ENCODE peak calls at places on chromosomes 5 and 9, in eight cellular contexts. One of them, this sample, is unnamed. For H3K27me3, the result is how much of the 10 kb centered on the place peaks cover.

GRCh38 chr5:79070002-79070567 is 518 bp downstream of the BHMT2 start:
- DNase-seq in heart left ventricle: peak
- DNase-seq in tibial nerve: peak
- DNase-seq in HCT116: no peak
- DNase-seq in IMR-90: peak
- DNase-seq in ovary: peak
- DNase-seq in breast epithelium: no peak
- DNase-seq in uterus: peak
- DNase-seq in this sample: no peak

GRCh38 chr9:137379761-137380161 is 43.2 kb downstream of the EXD3 start:
- DNase-seq in ovary: peak
- DNase-seq in HCT116: no peak
- DNase-seq in tibial nerve: no peak
- DNase-seq in uterus: no peak
- DNase-seq in breast epithelium: no peak
- DNase-seq in heart left ventricle: peak
- DNase-seq in IMR-90: no peak
- DNase-seq in this sample: no peak

GRCh38 chr5:150596313-150596712 is 44.1 kb upstream of the SYNPO start:
- DNase-seq in heart left ventricle: no peak
- DNase-seq in tibial nerve: no peak
- DNase-seq in ovary: no peak
- DNase-seq in IMR-90: no peak
- DNase-seq in uterus: no peak
- DNase-seq in HCT116: no peak
- DNase-seq in breast epithelium: no peak
- DNase-seq in this sample: no peak

GRCh38 chr5:66554211-66554610 is 42.0 kb upstream of the MAST4 start:
- DNase-seq in HCT116: no peak
- DNase-seq in IMR-90: no peak
- DNase-seq in tibial nerve: no peak
- DNase-seq in heart left ventricle: no peak
- DNase-seq in ovary: no peak
- DNase-seq in uterus: no peak
- DNase-seq in breast epithelium: no peak
- DNase-seq in this sample: no peak

GRCh38 chr5:56803894-56804293 is 11.5 kb upstream of the MAP3K1 start:
- DNase-seq in HCT116: no peak
- DNase-seq in IMR-90: no peak
- DNase-seq in breast epithelium: no peak
- DNase-seq in tibial nerve: no peak
- DNase-seq in ovary: no peak
- DNase-seq in heart left ventricle: no peak
- DNase-seq in uterus: no peak
- DNase-seq in this sample: no peak

GRCh38 chr5:81427566-81427965 is 33.6 kb upstream of the ACOT12 start:
- DNase-seq in IMR-90: no peak
- DNase-seq in uterus: no peak
- DNase-seq in breast epithelium: no peak
- DNase-seq in tibial nerve: no peak
- DNase-seq in heart left ventricle: no peak
- DNase-seq in ovary: no peak
- DNase-seq in HCT116: no peak
- DNase-seq in this sample: no peak

GRCh38 chr9:12923472-12924009 is 148.7 kb downstream of the LURAP1L start:
- DNase-seq in HCT116: no peak
- DNase-seq in ovary: no peak
- DNase-seq in breast epithelium: no peak
- DNase-seq in IMR-90: peak
- DNase-seq in heart left ventricle: peak
- DNase-seq in tibial nerve: no peak
- DNase-seq in uterus: peak
- DNase-seq in this sample: no peak

GRCh38 chr9:121556580-121556979 is 56.9 kb upstream of the GGTA1 start:
- DNase-seq in HCT116: no peak
- DNase-seq in ovary: peak
- DNase-seq in uterus: no peak
- DNase-seq in IMR-90: peak
- DNase-seq in heart left ventricle: peak
- DNase-seq in tibial nerve: no peak
- DNase-seq in breast epithelium: peak
- DNase-seq in this sample: no peak

GRCh38 chr9:135512904-135513303 is 8.3 kb upstream of the LCN1 start:
- DNase-seq in uterus: no peak
- DNase-seq in ovary: no peak
- DNase-seq in heart left ventricle: no peak
- DNase-seq in HCT116: no peak
- DNase-seq in breast epithelium: no peak
- DNase-seq in IMR-90: peak
- DNase-seq in tibial nerve: no peak
- DNase-seq in this sample: no peak

GRCh38 chr9:133429641-133430161 is 7.5 kb downstream of the ADAMTS13 start:
- DNase-seq in HCT116: no peak
- DNase-seq in IMR-90: peak
- DNase-seq in breast epithelium: no peak
- DNase-seq in uterus: no peak
- DNase-seq in heart left ventricle: no peak
- DNase-seq in tibial nerve: no peak
- DNase-seq in ovary: no peak
- DNase-seq in this sample: no peak

GRCh38 chr5:74055446-74056097 is 429.6 kb downstream of the ARHGEF28 start:
- DNase-seq in ovary: no peak
- DNase-seq in tibial nerve: no peak
- DNase-seq in uterus: no peak
- DNase-seq in breast epithelium: no peak
- DNase-seq in heart left ventricle: no peak
- DNase-seq in IMR-90: no peak
- DNase-seq in HCT116: no peak
- DNase-seq in this sample: no peak

GRCh38 chr5:151238303-151238741 is 14.4 kb upstream of the CCDC69 start:
- DNase-seq in uterus: peak
- DNase-seq in breast epithelium: no peak
- DNase-seq in IMR-90: no peak
- DNase-seq in ovary: peak
- DNase-seq in tibial nerve: no peak
- DNase-seq in heart left ventricle: peak
- DNase-seq in HCT116: no peak
- DNase-seq in this sample: no peak

GRCh38 chr5:11527994-11528393 is 376.3 kb downstream of the CTNND2 start:
- DNase-seq in breast epithelium: no peak
- DNase-seq in ovary: no peak
- DNase-seq in tibial nerve: no peak
- DNase-seq in HCT116: no peak
- DNase-seq in IMR-90: no peak
- DNase-seq in heart left ventricle: no peak
- DNase-seq in uterus: no peak
- DNase-seq in this sample: no peak

GRCh38 chr5:150227606-150228273 is 37.9 kb downstream of the SLC6A7 start:
- DNase-seq in breast epithelium: no peak
- DNase-seq in ovary: no peak
- DNase-seq in heart left ventricle: no peak
- DNase-seq in IMR-90: peak
- DNase-seq in uterus: no peak
- DNase-seq in tibial nerve: no peak
- DNase-seq in HCT116: no peak
- DNase-seq in this sample: no peak

GRCh38 chr9:90053027-90053426 is 448.2 kb downstream of the GADD45G start:
- DNase-seq in HCT116: peak
- DNase-seq in tibial nerve: no peak
- DNase-seq in IMR-90: no peak
- DNase-seq in breast epithelium: no peak
- DNase-seq in heart left ventricle: no peak
- DNase-seq in uterus: no peak
- DNase-seq in ovary: no peak
- DNase-seq in this sample: no peak

GRCh38 chr9:15115041-15115440 is 192.0 kb downstream of the TTC39B start:
- DNase-seq in tibial nerve: no peak
- DNase-seq in heart left ventricle: no peak
- DNase-seq in IMR-90: no peak
- DNase-seq in breast epithelium: no peak
- DNase-seq in HCT116: no peak
- DNase-seq in uterus: no peak
- DNase-seq in ovary: no peak
- DNase-seq in this sample: no peak

GRCh38 chr5:172766287-172767104 is 4.5 kb downstream of the DUSP1 start:
- DNase-seq in IMR-90: peak
- DNase-seq in tibial nerve: peak
- DNase-seq in uterus: peak
- DNase-seq in heart left ventricle: peak
- DNase-seq in HCT116: no peak
- DNase-seq in ovary: peak
- DNase-seq in breast epithelium: peak
- DNase-seq in this sample: no peak

DNA sequence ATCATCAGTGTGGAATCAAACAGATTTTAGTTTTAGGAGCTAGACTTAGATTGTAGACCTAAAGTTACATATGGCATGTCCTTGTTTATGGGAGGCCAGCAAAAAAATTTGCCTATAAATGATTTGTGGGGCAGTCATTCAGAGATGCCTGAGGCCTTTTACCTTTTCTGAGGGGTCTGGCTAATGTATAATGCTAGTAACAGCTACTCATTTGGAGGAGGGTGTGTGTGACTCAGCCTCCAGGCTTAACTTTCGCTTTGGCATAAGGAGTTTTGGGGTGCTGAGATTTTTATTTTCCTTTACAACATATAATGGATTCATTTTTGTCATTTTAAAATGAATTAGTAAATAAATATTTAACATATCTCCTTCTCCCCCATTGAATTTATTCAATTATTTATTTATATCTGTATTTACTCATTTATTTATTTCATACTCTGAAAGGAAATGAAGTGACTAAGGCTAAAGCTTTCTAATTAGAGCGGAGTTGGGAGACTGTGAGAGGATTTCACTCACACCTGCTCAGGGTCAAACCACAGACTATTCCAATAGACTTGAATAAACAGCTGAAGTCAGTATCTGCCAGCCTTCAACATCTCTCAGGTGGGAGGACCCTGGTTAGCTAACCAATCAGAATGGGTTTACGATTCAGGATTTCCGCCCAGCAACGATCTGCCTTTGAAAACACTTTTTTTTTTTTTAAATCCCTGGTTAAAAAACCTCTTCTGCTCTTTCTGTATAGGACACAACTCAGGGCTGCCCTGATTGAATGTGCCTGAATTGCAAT is 487.5 kb upstream of the SGCD start:
- DNase-seq in IMR-90: peak
- DNase-seq in uterus: no peak
- DNase-seq in ovary: no peak
- DNase-seq in heart left ventricle: no peak
- DNase-seq in tibial nerve: no peak
- DNase-seq in HCT116: no peak
- DNase-seq in breast epithelium: no peak
- DNase-seq in this sample: no peak
- H3K4me3 ChIP-seq in IMR-90: no peak
- H3K4me3 ChIP-seq in uterus: no peak
- H3K4me3 ChIP-seq in ovary: no peak
- H3K4me3 ChIP-seq in heart left ventricle: no peak
- H3K4me3 ChIP-seq in tibial nerve: no peak
- H3K4me3 ChIP-seq in HCT116: no peak
- H3K4me3 ChIP-seq in breast epithelium: no peak
- H3K4me3 ChIP-seq in this sample: no peak

GRCh38 chr9:131499254-131499653 is 3.5 kb upstream of the POMT1 start:
- DNase-seq in ovary: no peak
- DNase-seq in HCT116: no peak
- DNase-seq in IMR-90: no peak
- DNase-seq in breast epithelium: no peak
- DNase-seq in heart left ventricle: no peak
- DNase-seq in tibial nerve: no peak
- DNase-seq in uterus: no peak
- DNase-seq in this sample: no peak
- TF ChIP-seq POLR2A in ovary: no peak
- TF ChIP-seq POLR2A in HCT116: no peak
- TF ChIP-seq POLR2A in IMR-90: no peak
- TF ChIP-seq POLR2A in breast epithelium: no peak
- TF ChIP-seq POLR2A in heart left ventricle: no peak
- TF ChIP-seq POLR2A in tibial nerve: no peak
- TF ChIP-seq POLR2A in uterus: no peak
- TF ChIP-seq POLR2A in this sample: no peak

GRCh38 chr5:135030123-135030517 is 3.9 kb downstream of the PITX1 start:
- DNase-seq in breast epithelium: no peak
- DNase-seq in tibial nerve: no peak
- DNase-seq in HCT116: no peak
- DNase-seq in heart left ventricle: no peak
- DNase-seq in IMR-90: no peak
- DNase-seq in ovary: no peak
- DNase-seq in uterus: no peak
- DNase-seq in this sample: no peak

GRCh38 chr5:135029468-135030122 is 4.4 kb downstream of the PITX1 start:
- DNase-seq in tibial nerve: no peak
- DNase-seq in uterus: no peak
- DNase-seq in ovary: no peak
- DNase-seq in breast epithelium: no peak
- DNase-seq in HCT116: no peak
- DNase-seq in IMR-90: no peak
- DNase-seq in heart left ventricle: no peak
- DNase-seq in this sample: no peak

GRCh38 chr5:135031146-135031812 is 2.7 kb downstream of the PITX1 start:
- DNase-seq in breast epithelium: no peak
- DNase-seq in uterus: no peak
- DNase-seq in tibial nerve: no peak
- DNase-seq in heart left ventricle: no peak
- DNase-seq in IMR-90: peak
- DNase-seq in HCT116: no peak
- DNase-seq in ovary: no peak
- DNase-seq in this sample: no peak

GRCh38 chr5:135031813-135032612 is 2.0 kb downstream of the PITX1 start:
- DNase-seq in uterus: no peak
- DNase-seq in breast epithelium: no peak
- DNase-seq in IMR-90: no peak
- DNase-seq in HCT116: no peak
- DNase-seq in heart left ventricle: no peak
- DNase-seq in tibial nerve: no peak
- DNase-seq in ovary: no peak
- DNase-seq in this sample: no peak

GRCh38 chr5:135030691-135031145 is 3.3 kb downstream of the PITX1 start:
- DNase-seq in breast epithelium: no peak
- DNase-seq in heart left ventricle: no peak
- DNase-seq in ovary: no peak
- DNase-seq in HCT116: no peak
- DNase-seq in tibial nerve: no peak
- DNase-seq in IMR-90: no peak
- DNase-seq in uterus: no peak
- DNase-seq in this sample: no peak
- H3K27me3 ChIP-seq in breast epithelium: half or more
- H3K27me3 ChIP-seq in heart left ventricle: half or more
- H3K27me3 ChIP-seq in ovary: under half
- H3K27me3 ChIP-seq in HCT116: under half
- H3K27me3 ChIP-seq in tibial nerve: half or more
- H3K27me3 ChIP-seq in IMR-90: under half
- H3K27me3 ChIP-seq in uterus: half or more
- H3K27me3 ChIP-seq in this sample: under half

DNA sequence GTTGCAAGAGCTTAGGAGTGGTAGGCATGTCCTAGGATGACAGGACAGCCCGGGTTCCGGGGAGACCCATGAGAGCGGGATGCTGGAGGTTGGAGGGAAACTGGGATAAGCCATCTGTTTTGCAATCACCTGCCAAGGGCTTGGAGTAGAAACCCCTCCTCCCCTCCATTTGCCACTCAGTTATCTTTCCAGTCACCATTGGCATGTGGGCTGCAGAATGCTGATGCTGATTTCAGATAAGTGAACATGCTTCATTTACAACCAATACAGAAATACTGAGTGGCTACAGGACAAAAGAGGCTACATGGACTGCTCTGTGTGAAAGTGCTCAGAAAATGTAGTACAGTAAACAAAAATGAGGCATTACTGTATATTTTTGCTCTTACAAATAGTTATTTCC is 93.4 kb upstream of the KIF2A start:
- DNase-seq in tibial nerve: no peak
- DNase-seq in ovary: no peak
- DNase-seq in breast epithelium: no peak
- DNase-seq in IMR-90: no peak
- DNase-seq in HCT116: no peak
- DNase-seq in heart left ventricle: no peak
- DNase-seq in uterus: no peak
- DNase-seq in this sample: no peak
- H3K4me3 ChIP-seq in tibial nerve: no peak
- H3K4me3 ChIP-seq in ovary: no peak
- H3K4me3 ChIP-seq in breast epithelium: no peak
- H3K4me3 ChIP-seq in IMR-90: no peak
- H3K4me3 ChIP-seq in HCT116: no peak
- H3K4me3 ChIP-seq in heart left ventricle: no peak
- H3K4me3 ChIP-seq in uterus: no peak
- H3K4me3 ChIP-seq in this sample: no peak